ENCODE peak calls at places on chromosomes 16 and 17, in four cellular contexts. V, N, D and O are unnamed samples.

GRCh38 chr16:78045865-78046581 is 23.7 kb downstream of the CLEC3A start:
- DNase-seq in V (peak; percentile 59), N (peak; percentile 16), D (peak; percentile 36), O (peak; percentile 41)

GRCh38 chr16:72434159-72434558 is 262.2 kb upstream of the PMFBP1 start:
- DNase-seq in V (peak; percentile 32), N (no peak), D (peak; percentile 77), O (no peak)

GRCh38 chr16:68331879-68332410 is 21.1 kb downstream of the PRMT7 start:
- DNase-seq in V (no peak), N (no peak), D (no peak), O (no peak)

GRCh38 chr16:58024673-58025350 is 742 bp upstream of the MMP15 start:
- DNase-seq in V (peak; percentile 74), N (peak; percentile 49), D (peak; percentile 25), O (peak; percentile 91)

GRCh38 chr17:1384881-1385280 is 15.1 kb downstream of the YWHAE start:
- DNase-seq in V (no peak), N (no peak), D (no peak), O (no peak)

GRCh38 chr16:66898933-66899309 is 18.6 kb downstream of the PDP2 start:
- DNase-seq in V (no peak), N (no peak), D (no peak), O (no peak)

GRCh38 chr17:18120461-18121053 is 12.0 kb downstream of the MYO15A start:
- DNase-seq in V (no peak), N (no peak), D (no peak), O (no peak)

GRCh38 chr17:32870027-32870670 is 6.8 kb downstream of the MYO1D start:
- DNase-seq in V (no peak), N (no peak), D (no peak), O (no peak)

GRCh38 chr17:4886830-4887229 is 12.5 kb upstream of the C17orf107 start:
- DNase-seq in V (no peak), N (no peak), D (no peak), O (no peak)

GRCh38 chr17:79979841-79980215 is 55.8 kb downstream of the TBC1D16 start:
- DNase-seq in V (no peak), N (peak; percentile 13), D (no peak), O (no peak)

GRCh38 chr17:41811549-41812175 is at the start of gene P3H4:
- DNase-seq in V (peak; percentile 71), N (peak; percentile 94), D (peak; percentile 87), O (peak; percentile 87)

GRCh38 chr16:85970712-85971220 is 71.8 kb downstream of the IRF8 start:
- DNase-seq in V (no peak), N (no peak), D (peak; percentile 48), O (no peak)
- H3K27ac ChIP-seq in V (no peak overlapping the region), N (no peak overlapping the region), D (no peak overlapping the region), O (no peak overlapping the region)

GRCh38 chr16:11612110-11612981 is 25.6 kb upstream of the LITAF start:
- DNase-seq in V (peak; percentile 64), N (no peak), D (peak; percentile 78), O (peak; percentile 86)

GRCh38 chr16:11613381-11614303 is 26.9 kb upstream of the LITAF start:
- DNase-seq in V (peak; percentile 74), N (no peak), D (no peak), O (peak; percentile 85)

GRCh38 chr16:11610121-11610505 is 23.4 kb upstream of the LITAF start:
- DNase-seq in V (no peak), N (no peak), D (no peak), O (no peak)

GRCh38 chr16:11610580-11610979 is 23.9 kb upstream of the LITAF start:
- DNase-seq in V (peak; percentile 39), N (no peak), D (peak; percentile 54), O (no peak)

DNA sequence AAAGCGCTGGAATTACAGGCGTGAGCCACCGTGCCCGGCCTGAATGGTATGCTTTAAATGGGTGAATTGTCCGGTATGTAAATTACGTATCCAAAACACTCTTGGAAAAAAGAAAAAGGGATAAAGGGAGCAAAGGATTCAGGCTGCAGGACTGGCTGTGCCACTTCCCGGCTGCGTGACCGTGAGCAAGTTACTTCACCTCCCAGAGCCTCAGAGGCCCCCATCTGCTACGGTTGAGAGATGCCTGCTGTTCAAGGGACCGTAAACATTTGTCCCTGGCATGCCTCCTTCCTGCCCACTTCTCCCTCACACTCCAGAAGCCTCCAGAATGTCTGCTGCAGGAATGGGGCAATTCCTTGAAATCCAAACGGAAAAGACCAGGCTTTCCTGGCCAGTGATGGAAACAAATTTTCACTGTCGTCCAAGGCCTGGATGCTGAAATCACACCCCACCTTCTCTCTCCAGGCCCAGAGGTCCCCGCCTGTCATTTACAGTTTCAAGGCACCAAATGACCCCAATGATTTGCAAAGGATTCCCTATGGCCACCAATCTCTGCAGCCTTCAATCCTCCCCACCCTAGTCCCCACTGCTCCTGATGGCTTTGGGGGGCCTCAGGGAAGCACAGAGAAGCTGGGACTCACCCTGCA is 22.9 kb upstream of the LITAF start:
- DNase-seq in V (no peak), N (no peak), D (no peak), O (no peak)
- TF ChIP-seq EP300 in V (no peak), N (no peak), D (no peak), O (no peak)

GRCh38 chr17:64622931-64623654 is 39.0 kb downstream of the SMURF2 start:
- DNase-seq in V (no peak), N (no peak), D (peak; percentile 61), O (no peak)

GRCh38 chr17:64627797-64628196 is 34.3 kb downstream of the SMURF2 start:
- DNase-seq in V (no peak), N (no peak), D (no peak), O (no peak)

GRCh38 chr17:64628641-64629040 is 33.5 kb downstream of the SMURF2 start:
- DNase-seq in V (no peak), N (no peak), D (no peak), O (no peak)

GRCh38 chr17:64626827-64627226 is 35.3 kb downstream of the SMURF2 start:
- DNase-seq in V (no peak), N (no peak), D (no peak), O (no peak)

DNA sequence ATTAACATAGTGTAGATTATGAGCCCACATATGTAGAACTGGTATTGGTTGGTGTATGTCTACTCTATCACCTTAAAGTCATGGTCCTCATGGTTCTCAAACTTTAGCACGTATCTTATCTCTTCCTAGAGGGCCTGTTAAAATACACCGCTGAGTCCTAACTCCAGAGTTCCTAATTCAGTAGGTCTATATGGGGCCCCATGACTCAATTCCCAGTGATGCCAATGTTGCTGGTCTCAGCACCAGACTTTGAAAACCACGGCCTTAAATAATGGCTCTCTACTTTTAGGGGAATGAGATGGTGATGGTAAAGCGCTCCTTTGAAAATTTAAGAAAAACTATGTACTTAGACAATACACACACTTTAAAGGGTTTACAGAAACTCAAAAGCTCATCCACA is 36.6 kb downstream of the SMURF2 start:
- DNase-seq in V (no peak), N (no peak), D (no peak), O (no peak)
- H3K27ac ChIP-seq in V (no peak overlapping the region), N (peak overlapping the region; percentile 68), D (no peak overlapping the region), O (no peak overlapping the region)

GRCh38 chr16:79100456-79100855 is 500.1 kb downstream of the MAF start:
- DNase-seq in V (no peak), N (no peak), D (no peak), O (no peak)
- TF ChIP-seq EP300 in V (no peak), N (no peak), D (no peak), O (no peak)

GRCh38 chr16:87778830-87779579 is 13.2 kb upstream of the KLHDC4 start:
- DNase-seq in V (peak; percentile 95), N (peak; percentile 88), D (peak; percentile 99), O (peak; percentile 93)
- H3K27ac ChIP-seq in V (peak overlapping the region; percentile 89), N (peak overlapping the region; percentile 70), D (peak overlapping the region; percentile 96), O (peak overlapping the region; percentile 34)

GRCh38 chr16:89938636-89938885 is 10.0 kb upstream of the DEF8 start:
- DNase-seq in V (no peak), N (no peak), D (no peak), O (no peak)

GRCh38 chr16:89936508-89936907 is 12.0 kb upstream of the DEF8 start:
- DNase-seq in V (no peak), N (no peak), D (no peak), O (no peak)

GRCh38 chr16:89934611-89935553 is 11.7 kb downstream of the TUBB3 start:
- DNase-seq in V (no peak), N (no peak), D (no peak), O (no peak)

GRCh38 chr16:89936034-89936433 is 12.5 kb upstream of the DEF8 start:
- DNase-seq in V (no peak), N (no peak), D (no peak), O (no peak)

DNA sequence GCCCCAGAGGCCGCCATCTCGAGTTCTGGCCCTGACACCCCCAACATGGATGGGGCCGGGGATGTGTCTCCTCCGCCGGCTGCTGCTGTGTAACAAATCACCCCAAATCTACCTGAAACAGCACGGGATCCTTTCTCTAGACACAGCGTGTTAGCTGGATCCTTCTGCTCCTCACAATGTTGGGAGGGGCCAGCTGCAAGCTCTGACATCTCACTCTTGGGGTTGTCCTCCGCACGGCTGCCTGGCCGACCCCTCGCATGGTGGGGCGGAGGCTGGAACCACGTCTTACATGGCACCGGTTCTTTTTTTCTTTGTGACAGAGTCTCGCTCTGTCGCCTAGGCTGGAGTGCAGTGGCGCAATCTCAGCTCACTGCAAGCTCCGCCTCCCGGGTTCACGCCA is 11.6 kb upstream of the DEF8 start:
- DNase-seq in V (no peak), N (no peak), D (no peak), O (no peak)
- TF ChIP-seq EP300 in V (no peak), N (no peak), D (no peak), O (no peak)

GRCh38 chr17:9226130-9226793 is 205.0 kb downstream of the NTN1 start:
- DNase-seq in V (no peak), N (no peak), D (no peak), O (no peak)
- H3K27ac ChIP-seq in V (no peak overlapping the region), N (no peak overlapping the region), D (no peak overlapping the region), O (no peak overlapping the region)

GRCh38 chr17:70050192-70050591 is 24.8 kb upstream of the KCNJ16 start:
- DNase-seq in V (no peak), N (no peak), D (no peak), O (no peak)
- TF ChIP-seq EP300 in V (no peak), N (no peak), D (no peak), O (no peak)

DNA sequence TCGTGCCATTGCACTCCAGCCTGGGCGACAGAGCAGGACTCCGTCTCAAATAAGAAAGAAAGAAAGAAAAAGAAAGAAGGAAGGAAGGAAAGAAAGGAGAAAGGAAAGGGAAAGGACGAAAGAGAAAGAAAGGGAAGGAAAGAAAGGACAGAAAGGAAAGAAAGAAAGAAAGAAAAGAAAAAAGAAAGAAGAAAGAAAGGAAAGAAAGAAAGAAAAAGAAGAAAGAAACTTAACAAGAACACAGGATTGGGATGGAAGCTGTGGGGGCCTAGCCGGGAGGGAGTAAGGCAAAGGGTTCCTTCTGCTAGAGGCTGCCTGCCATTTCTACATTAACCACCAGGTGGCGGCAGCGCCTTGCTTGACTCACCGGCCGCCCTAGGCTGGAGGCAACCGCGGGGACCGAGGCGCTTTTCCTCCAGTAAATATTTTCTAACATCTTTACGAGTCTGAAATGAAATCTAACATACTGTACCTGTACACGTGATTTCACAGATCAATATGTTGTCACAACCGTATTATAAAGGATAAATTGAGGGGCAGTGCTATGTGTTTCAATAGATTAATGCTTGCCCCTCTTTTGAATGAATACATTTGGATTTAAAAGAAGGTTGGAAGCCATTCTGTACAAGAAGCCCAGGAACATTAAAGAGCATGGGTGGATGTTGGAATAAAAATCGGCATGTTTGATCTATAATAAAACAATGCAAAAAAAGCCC is 6.1 kb downstream of the GJD3 start:
- DNase-seq in V (peak; percentile 91), N (peak; percentile 92), D (peak; percentile 91), O (peak; percentile 93)
- H3K27ac ChIP-seq in V (no peak overlapping the region), N (peak overlapping the region; percentile 49), D (peak overlapping the region; percentile 70), O (no peak overlapping the region)